ENCODE peak calls at places on chromosomes 7 and 10, in five cellular contexts. C, V, O, I and W are unnamed samples.

GRCh38 chr7:35617076-35617475 is 77.9 kb downstream of the HERPUD2 start:
- DNase-seq in C (no peak), V (no peak), O (no peak), I (no peak), W (no peak)

GRCh38 chr7:128100949-128101713 is 69.9 kb upstream of the LRRC4 start:
- DNase-seq in C (no peak), V (no peak), O (no peak), I (no peak), W (no peak)

GRCh38 chr7:123242467-123243097 is 42.8 kb upstream of the SLC13A1 start:
- DNase-seq in C (peak; percentile 5), V (no peak), O (no peak), I (no peak), W (no peak)

GRCh38 chr7:27248911-27249723 is 6.5 kb downstream of the EVX1 start:
- DNase-seq in C (peak; percentile 76), V (no peak), O (peak; percentile 51), I (no peak), W (no peak)

GRCh38 chr10:102628451-102628911 is 15.8 kb upstream of the TRIM8 start:
- DNase-seq in C (peak; percentile 53), V (no peak), O (no peak), I (no peak), W (no peak)

GRCh38 chr10:12186324-12186723 is 9.4 kb downstream of the NUDT5 start:
- DNase-seq in C (no peak), V (no peak), O (no peak), I (no peak), W (no peak)

GRCh38 chr10:125707852-125708468 is 11.5 kb upstream of the EDRF1 start:
- DNase-seq in C (peak; percentile 26), V (no peak), O (no peak), I (no peak), W (no peak)

GRCh38 chr10:75103881-75104686 is 7.4 kb upstream of the SAMD8 start:
- DNase-seq in C (peak; percentile 41), V (no peak), O (no peak), I (no peak), W (no peak)

GRCh38 chr7:112452102-112452888 is 2.0 kb downstream of the IFRD1 start:
- DNase-seq in C (peak; percentile 36), V (no peak), O (peak; percentile 47), I (no peak), W (peak; percentile 21)

GRCh38 chr7:120981888-120982615 is 6.5 kb upstream of the CPED1 start:
- DNase-seq in C (peak; percentile 58), V (no peak), O (no peak), I (no peak), W (no peak)

GRCh38 chr7:44963526-44964290 is 15.1 kb downstream of the MYO1G start:
- DNase-seq in C (no peak), V (no peak), O (no peak), I (no peak), W (peak; percentile 29)

GRCh38 chr10:6068422-6068821 is 6.3 kb upstream of the IL2RA start:
- DNase-seq in C (no peak), V (no peak), O (no peak), I (no peak), W (peak; percentile 42)

GRCh38 chr10:88064608-88065383 is 201.4 kb downstream of the PTEN start:
- DNase-seq in C (no peak), V (peak; percentile 72), O (no peak), I (no peak), W (peak; percentile 45)

GRCh38 chr7:91656486-91657237 is 223.8 kb downstream of the MTERF1 start:
- DNase-seq in C (no peak), V (no peak), O (no peak), I (no peak), W (no peak)

GRCh38 chr7:13144622-13145021 is 457.2 kb downstream of the ARL4A start:
- DNase-seq in C (no peak), V (no peak), O (no peak), I (no peak), W (no peak)

GRCh38 chr10:113279262-113279661 is 273.6 kb upstream of the HABP2 start:
- DNase-seq in C (no peak), V (no peak), O (no peak), I (no peak), W (no peak)

GRCh38 chr10:101222683-101223273 is 6.5 kb downstream of the LBX1 start:
- DNase-seq in C (no peak), V (no peak), O (peak; percentile 61), I (no peak), W (peak; percentile 36)

GRCh38 chr7:141408440-141408839 is 142.8 kb upstream of the AGK start:
- DNase-seq in C (no peak), V (no peak), O (no peak), I (no peak), W (no peak)

GRCh38 chr10:61994404-61995031 is 93.0 kb downstream of the ARID5B start:
- DNase-seq in C (no peak), V (no peak), O (no peak), I (no peak), W (no peak)

GRCh38 chr7:30038182-30038980 is 10.2 kb downstream of the PLEKHA8 start:
- DNase-seq in C (no peak), V (no peak), O (no peak), I (no peak), W (no peak)

GRCh38 chr10:62457196-62457595 is 83.0 kb downstream of the ZNF365 start:
- DNase-seq in C (no peak), V (no peak), O (no peak), I (no peak), W (no peak)

GRCh38 chr7:43680736-43681135 is 48.6 kb downstream of the COA1 start:
- DNase-seq in C (no peak), V (no peak), O (no peak), I (no peak), W (no peak)

GRCh38 chr7:24945899-24946298 is 34.1 kb downstream of the OSBPL3 start:
- DNase-seq in C (no peak), V (no peak), O (no peak), I (no peak), W (no peak)
- TF ChIP-seq CTCF in C (no peak), V (peak; percentile 15), O (no peak), I (no peak), W (no peak)

GRCh38 chr7:8126768-8127167 is 135.2 kb downstream of the ICA1 start:
- DNase-seq in C (no peak), V (no peak), O (no peak), I (no peak), W (no peak)
- TF ChIP-seq CTCF in C (no peak), V (no peak), O (no peak), I (no peak), W (no peak)

GRCh38 chr7:26081627-26082026 is 70.4 kb upstream of the NFE2L3 start:
- DNase-seq in C (no peak), V (no peak), O (no peak), I (no peak), W (no peak)

GRCh38 chr7:26083113-26083512 is 68.9 kb upstream of the NFE2L3 start:
- DNase-seq in C (peak; percentile 87), V (no peak), O (no peak), I (no peak), W (no peak)

GRCh38 chr7:26074919-26075318 is 77.1 kb upstream of the NFE2L3 start:
- DNase-seq in C (no peak), V (no peak), O (no peak), I (no peak), W (no peak)

GRCh38 chr7:26073041-26073440 is 79.0 kb upstream of the NFE2L3 start:
- DNase-seq in C (no peak), V (no peak), O (no peak), I (no peak), W (no peak)

GRCh38 chr7:26078437-26079362 is 73.3 kb upstream of the NFE2L3 start:
- DNase-seq in C (peak; percentile 60), V (peak; percentile 83), O (peak; percentile 87), I (peak; percentile 79), W (peak; percentile 61)
- TF ChIP-seq CTCF in C (peak; percentile 10), V (peak; percentile 82), O (peak; percentile 40), I (peak; percentile 57), W (peak; percentile 40)

GRCh38 chr7:88357295-88357694 is 50.6 kb upstream of the STEAP4 start:
- DNase-seq in C (peak; percentile 72), V (no peak), O (no peak), I (no peak), W (no peak)
- TF ChIP-seq CTCF in C (peak; percentile 65), V (peak; percentile 15), O (no peak), I (no peak), W (no peak)

DNA sequence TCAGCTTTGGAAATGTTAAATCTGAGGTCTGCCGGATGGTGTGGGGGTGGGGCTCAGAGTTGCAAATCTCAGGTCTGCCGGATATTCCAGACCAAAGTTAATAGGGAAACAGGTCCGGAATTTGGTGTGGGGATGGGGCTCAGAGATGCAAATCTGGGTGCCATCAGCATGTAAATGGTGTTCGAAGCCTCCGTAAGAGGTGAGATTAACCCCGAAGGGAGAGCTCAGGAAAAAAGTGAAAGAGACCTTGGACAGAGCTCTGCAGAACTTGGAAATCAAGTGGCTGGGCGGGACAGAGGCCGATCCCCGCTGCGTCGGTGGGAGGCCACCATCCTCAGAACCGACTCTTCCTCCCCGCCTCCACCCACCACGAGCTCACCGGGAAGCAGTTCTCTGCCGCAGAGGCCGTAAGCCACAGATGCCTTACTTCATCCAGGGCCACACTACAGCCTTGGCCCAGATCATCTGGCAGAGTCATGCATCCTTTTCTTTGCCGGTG is 1.7 kb upstream of the SEPHS1 start:
- DNase-seq in C (peak; percentile 41), V (no peak), O (peak; percentile 64), I (peak; percentile 13), W (no peak)
- TF ChIP-seq CTCF in C (no peak), V (no peak), O (no peak), I (no peak), W (no peak)

GRCh38 chr10:77500754-77501151 is 136.9 kb downstream of the KCNMA1 start:
- DNase-seq in C (no peak), V (no peak), O (no peak), I (no peak), W (no peak)

GRCh38 chr10:77501846-77502251 is 135.8 kb downstream of the KCNMA1 start:
- DNase-seq in C (peak; percentile 43), V (no peak), O (no peak), I (no peak), W (no peak)

GRCh38 chr10:77504196-77504869 is 133.3 kb downstream of the KCNMA1 start:
- DNase-seq in C (no peak), V (no peak), O (no peak), I (no peak), W (no peak)

GRCh38 chr10:77498829-77499228 is 138.8 kb downstream of the KCNMA1 start:
- DNase-seq in C (no peak), V (no peak), O (no peak), I (no peak), W (no peak)

DNA sequence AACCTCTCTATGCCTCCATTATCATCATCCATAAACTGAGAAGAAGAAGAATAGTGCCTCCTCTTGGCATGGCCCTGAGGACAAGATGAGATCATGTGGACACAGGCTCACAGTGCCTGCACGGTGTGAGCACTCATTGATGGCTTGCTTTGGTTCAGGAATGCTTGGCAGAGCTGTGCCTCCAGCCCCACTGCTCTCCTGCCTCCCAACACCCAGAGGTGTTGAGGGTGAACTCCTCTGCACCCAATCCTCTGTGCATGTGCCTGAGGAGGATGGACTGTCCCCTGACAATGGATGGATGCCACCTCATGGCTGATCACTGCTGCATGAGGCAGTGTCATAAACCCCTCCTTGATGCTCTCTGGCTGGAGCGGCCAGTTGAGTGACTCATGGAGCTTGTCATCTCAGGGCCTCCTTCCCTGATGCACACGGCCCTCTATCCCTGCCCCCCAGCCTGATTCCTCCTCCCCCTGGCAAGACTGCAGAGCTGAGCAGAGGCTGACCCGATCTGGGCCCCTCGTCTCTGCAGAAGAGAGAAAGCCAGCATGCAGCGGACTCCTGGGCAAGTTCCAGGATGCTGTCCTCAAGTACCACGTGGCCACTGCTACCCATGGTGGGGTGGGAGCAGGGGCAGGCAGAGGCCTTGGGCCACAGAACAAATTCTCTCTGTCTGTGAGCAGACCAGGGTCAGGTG is 136.3 kb downstream of the KCNMA1 start:
- DNase-seq in C (peak; percentile 78), V (peak; percentile 26), O (no peak), I (no peak), W (no peak)
- TF ChIP-seq CTCF in C (no peak), V (no peak), O (no peak), I (no peak), W (no peak)